ENCODE peak calls at places on chromosome 11, in seven cellular contexts. One of them, this sample, is unnamed.

GRCh38 chr11:111992456-111992855 is 32.8 kb upstream of the DLAT start:
- DNase-seq in stimulated activated CD4-positive, alpha-beta T cell treated with anti-CD3 and anti-CD28 coated beads, TNF-alpha, amount 100 ng/mL, for 48 hours: no peak
- DNase-seq in amniotic epithelial cell: peak
- DNase-seq in fibroblast of lung: no peak
- DNase-seq in activated CD4-positive, alpha-beta T cell treated with anti-CD3 and anti-CD28 coated beads, Interleukin-2, amount 10 ng/mL, durations not matched to agents 7 days and 5 days: no peak
- DNase-seq in LNCaP clone FGC: no peak
- DNase-seq in stromal cell of bone marrow: no peak
- DNase-seq in this sample: no peak

GRCh38 chr11:113373981-113374560 is 13.5 kb upstream of the ANKK1 start:
- DNase-seq in stimulated activated CD4-positive, alpha-beta T cell treated with anti-CD3 and anti-CD28 coated beads, TNF-alpha, amount 100 ng/mL, for 48 hours: no peak
- DNase-seq in amniotic epithelial cell: peak
- DNase-seq in fibroblast of lung: no peak
- DNase-seq in activated CD4-positive, alpha-beta T cell treated with anti-CD3 and anti-CD28 coated beads, Interleukin-2, amount 10 ng/mL, durations not matched to agents 7 days and 5 days: no peak
- DNase-seq in LNCaP clone FGC: no peak
- DNase-seq in stromal cell of bone marrow: no peak
- DNase-seq in this sample: no peak

GRCh38 chr11:44582641-44583352 is 17.3 kb downstream of the CD82 start:
- DNase-seq in stimulated activated CD4-positive, alpha-beta T cell treated with anti-CD3 and anti-CD28 coated beads, TNF-alpha, amount 100 ng/mL, for 48 hours: no peak
- DNase-seq in amniotic epithelial cell: no peak
- DNase-seq in fibroblast of lung: no peak
- DNase-seq in activated CD4-positive, alpha-beta T cell treated with anti-CD3 and anti-CD28 coated beads, Interleukin-2, amount 10 ng/mL, durations not matched to agents 7 days and 5 days: no peak
- DNase-seq in LNCaP clone FGC: no peak
- DNase-seq in stromal cell of bone marrow: no peak
- DNase-seq in this sample: no peak

GRCh38 chr11:75246673-75247350 is 6.2 kb downstream of the TPBGL start:
- DNase-seq in stimulated activated CD4-positive, alpha-beta T cell treated with anti-CD3 and anti-CD28 coated beads, TNF-alpha, amount 100 ng/mL, for 48 hours: no peak
- DNase-seq in amniotic epithelial cell: no peak
- DNase-seq in fibroblast of lung: no peak
- DNase-seq in activated CD4-positive, alpha-beta T cell treated with anti-CD3 and anti-CD28 coated beads, Interleukin-2, amount 10 ng/mL, durations not matched to agents 7 days and 5 days: no peak
- DNase-seq in LNCaP clone FGC: no peak
- DNase-seq in stromal cell of bone marrow: no peak
- DNase-seq in this sample: no peak

GRCh38 chr11:126515501-126515900 is 160.0 kb downstream of the ST3GAL4 start:
- DNase-seq in stimulated activated CD4-positive, alpha-beta T cell treated with anti-CD3 and anti-CD28 coated beads, TNF-alpha, amount 100 ng/mL, for 48 hours: no peak
- DNase-seq in amniotic epithelial cell: no peak
- DNase-seq in fibroblast of lung: no peak
- DNase-seq in activated CD4-positive, alpha-beta T cell treated with anti-CD3 and anti-CD28 coated beads, Interleukin-2, amount 10 ng/mL, durations not matched to agents 7 days and 5 days: no peak
- DNase-seq in LNCaP clone FGC: no peak
- DNase-seq in stromal cell of bone marrow: no peak
- DNase-seq in this sample: no peak

GRCh38 chr11:118358071-118358470 is 1.3 kb upstream of the UBE4A start:
- DNase-seq in stimulated activated CD4-positive, alpha-beta T cell treated with anti-CD3 and anti-CD28 coated beads, TNF-alpha, amount 100 ng/mL, for 48 hours: no peak
- DNase-seq in amniotic epithelial cell: no peak
- DNase-seq in fibroblast of lung: no peak
- DNase-seq in activated CD4-positive, alpha-beta T cell treated with anti-CD3 and anti-CD28 coated beads, Interleukin-2, amount 10 ng/mL, durations not matched to agents 7 days and 5 days: no peak
- DNase-seq in LNCaP clone FGC: no peak
- DNase-seq in stromal cell of bone marrow: no peak
- DNase-seq in this sample: no peak

GRCh38 chr11:44066732-44067131 is 662 bp downstream of the ACCS start:
- DNase-seq in stimulated activated CD4-positive, alpha-beta T cell treated with anti-CD3 and anti-CD28 coated beads, TNF-alpha, amount 100 ng/mL, for 48 hours: no peak
- DNase-seq in amniotic epithelial cell: peak
- DNase-seq in fibroblast of lung: peak
- DNase-seq in activated CD4-positive, alpha-beta T cell treated with anti-CD3 and anti-CD28 coated beads, Interleukin-2, amount 10 ng/mL, durations not matched to agents 7 days and 5 days: no peak
- DNase-seq in LNCaP clone FGC: peak
- DNase-seq in stromal cell of bone marrow: peak
- DNase-seq in this sample: peak

GRCh38 chr11:111571829-111572501 is 30.3 kb upstream of the SIK2 start:
- DNase-seq in stimulated activated CD4-positive, alpha-beta T cell treated with anti-CD3 and anti-CD28 coated beads, TNF-alpha, amount 100 ng/mL, for 48 hours: no peak
- DNase-seq in amniotic epithelial cell: peak
- DNase-seq in fibroblast of lung: peak
- DNase-seq in activated CD4-positive, alpha-beta T cell treated with anti-CD3 and anti-CD28 coated beads, Interleukin-2, amount 10 ng/mL, durations not matched to agents 7 days and 5 days: no peak
- DNase-seq in LNCaP clone FGC: no peak
- DNase-seq in stromal cell of bone marrow: no peak
- DNase-seq in this sample: no peak

GRCh38 chr11:38788591-38788990 is 2190.6 kb upstream of the RAG2 start:
- DNase-seq in stimulated activated CD4-positive, alpha-beta T cell treated with anti-CD3 and anti-CD28 coated beads, TNF-alpha, amount 100 ng/mL, for 48 hours: no peak
- DNase-seq in amniotic epithelial cell: no peak
- DNase-seq in fibroblast of lung: peak
- DNase-seq in activated CD4-positive, alpha-beta T cell treated with anti-CD3 and anti-CD28 coated beads, Interleukin-2, amount 10 ng/mL, durations not matched to agents 7 days and 5 days: no peak
- DNase-seq in LNCaP clone FGC: no peak
- DNase-seq in stromal cell of bone marrow: peak
- DNase-seq in this sample: no peak

GRCh38 chr11:67024410-67024809 is 1.5 kb downstream of the SYT12 start:
- DNase-seq in stimulated activated CD4-positive, alpha-beta T cell treated with anti-CD3 and anti-CD28 coated beads, TNF-alpha, amount 100 ng/mL, for 48 hours: peak
- DNase-seq in amniotic epithelial cell: no peak
- DNase-seq in fibroblast of lung: peak
- DNase-seq in activated CD4-positive, alpha-beta T cell treated with anti-CD3 and anti-CD28 coated beads, Interleukin-2, amount 10 ng/mL, durations not matched to agents 7 days and 5 days: peak
- DNase-seq in LNCaP clone FGC: no peak
- DNase-seq in stromal cell of bone marrow: no peak
- DNase-seq in this sample: no peak

GRCh38 chr11:44939673-44940072 is 11.0 kb downstream of the TP53I11 start:
- DNase-seq in stimulated activated CD4-positive, alpha-beta T cell treated with anti-CD3 and anti-CD28 coated beads, TNF-alpha, amount 100 ng/mL, for 48 hours: no peak
- DNase-seq in amniotic epithelial cell: no peak
- DNase-seq in fibroblast of lung: no peak
- DNase-seq in activated CD4-positive, alpha-beta T cell treated with anti-CD3 and anti-CD28 coated beads, Interleukin-2, amount 10 ng/mL, durations not matched to agents 7 days and 5 days: no peak
- DNase-seq in LNCaP clone FGC: no peak
- DNase-seq in stromal cell of bone marrow: peak
- DNase-seq in this sample: no peak

GRCh38 chr11:7520011-7520942 is 6.5 kb downstream of the PPFIBP2 start:
- DNase-seq in stimulated activated CD4-positive, alpha-beta T cell treated with anti-CD3 and anti-CD28 coated beads, TNF-alpha, amount 100 ng/mL, for 48 hours: no peak
- DNase-seq in amniotic epithelial cell: no peak
- DNase-seq in fibroblast of lung: no peak
- DNase-seq in activated CD4-positive, alpha-beta T cell treated with anti-CD3 and anti-CD28 coated beads, Interleukin-2, amount 10 ng/mL, durations not matched to agents 7 days and 5 days: no peak
- DNase-seq in LNCaP clone FGC: no peak
- DNase-seq in stromal cell of bone marrow: no peak
- DNase-seq in this sample: no peak

GRCh38 chr11:128715691-128716153 is 21.9 kb downstream of the FLI1 start:
- DNase-seq in stimulated activated CD4-positive, alpha-beta T cell treated with anti-CD3 and anti-CD28 coated beads, TNF-alpha, amount 100 ng/mL, for 48 hours: no peak
- DNase-seq in amniotic epithelial cell: peak
- DNase-seq in fibroblast of lung: peak
- DNase-seq in activated CD4-positive, alpha-beta T cell treated with anti-CD3 and anti-CD28 coated beads, Interleukin-2, amount 10 ng/mL, durations not matched to agents 7 days and 5 days: no peak
- DNase-seq in LNCaP clone FGC: no peak
- DNase-seq in stromal cell of bone marrow: peak
- DNase-seq in this sample: peak

GRCh38 chr11:73452726-73453125 is 76.5 kb downstream of the RELT start:
- DNase-seq in stimulated activated CD4-positive, alpha-beta T cell treated with anti-CD3 and anti-CD28 coated beads, TNF-alpha, amount 100 ng/mL, for 48 hours: no peak
- DNase-seq in amniotic epithelial cell: no peak
- DNase-seq in fibroblast of lung: no peak
- DNase-seq in activated CD4-positive, alpha-beta T cell treated with anti-CD3 and anti-CD28 coated beads, Interleukin-2, amount 10 ng/mL, durations not matched to agents 7 days and 5 days: no peak
- DNase-seq in LNCaP clone FGC: no peak
- DNase-seq in stromal cell of bone marrow: no peak
- DNase-seq in this sample: no peak

GRCh38 chr11:60158666-60159065 is 24.2 kb downstream of the MS4A6A start:
- DNase-seq in stimulated activated CD4-positive, alpha-beta T cell treated with anti-CD3 and anti-CD28 coated beads, TNF-alpha, amount 100 ng/mL, for 48 hours: no peak
- DNase-seq in amniotic epithelial cell: no peak
- DNase-seq in fibroblast of lung: no peak
- DNase-seq in activated CD4-positive, alpha-beta T cell treated with anti-CD3 and anti-CD28 coated beads, Interleukin-2, amount 10 ng/mL, durations not matched to agents 7 days and 5 days: no peak
- DNase-seq in LNCaP clone FGC: no peak
- DNase-seq in stromal cell of bone marrow: no peak
- DNase-seq in this sample: no peak

GRCh38 chr11:85170184-85170583 is 457.0 kb downstream of the DLG2 start:
- DNase-seq in stimulated activated CD4-positive, alpha-beta T cell treated with anti-CD3 and anti-CD28 coated beads, TNF-alpha, amount 100 ng/mL, for 48 hours: no peak
- DNase-seq in amniotic epithelial cell: no peak
- DNase-seq in fibroblast of lung: peak
- DNase-seq in activated CD4-positive, alpha-beta T cell treated with anti-CD3 and anti-CD28 coated beads, Interleukin-2, amount 10 ng/mL, durations not matched to agents 7 days and 5 days: no peak
- DNase-seq in LNCaP clone FGC: no peak
- DNase-seq in stromal cell of bone marrow: peak
- DNase-seq in this sample: no peak

GRCh38 chr11:71988050-71988449 is 10.7 kb upstream of the IL18BP start:
- DNase-seq in stimulated activated CD4-positive, alpha-beta T cell treated with anti-CD3 and anti-CD28 coated beads, TNF-alpha, amount 100 ng/mL, for 48 hours: no peak
- DNase-seq in amniotic epithelial cell: peak
- DNase-seq in fibroblast of lung: peak
- DNase-seq in activated CD4-positive, alpha-beta T cell treated with anti-CD3 and anti-CD28 coated beads, Interleukin-2, amount 10 ng/mL, durations not matched to agents 7 days and 5 days: no peak
- DNase-seq in LNCaP clone FGC: no peak
- DNase-seq in stromal cell of bone marrow: peak
- DNase-seq in this sample: peak

GRCh38 chr11:2142300-2142759 is 3.1 kb upstream of the IGF2 start:
- DNase-seq in stimulated activated CD4-positive, alpha-beta T cell treated with anti-CD3 and anti-CD28 coated beads, TNF-alpha, amount 100 ng/mL, for 48 hours: no peak
- DNase-seq in amniotic epithelial cell: peak
- DNase-seq in fibroblast of lung: peak
- DNase-seq in activated CD4-positive, alpha-beta T cell treated with anti-CD3 and anti-CD28 coated beads, Interleukin-2, amount 10 ng/mL, durations not matched to agents 7 days and 5 days: no peak
- DNase-seq in LNCaP clone FGC: no peak
- DNase-seq in stromal cell of bone marrow: peak
- DNase-seq in this sample: no peak

GRCh38 chr11:59182457-59183151 is 10.7 kb downstream of the DTX4 start:
- DNase-seq in stimulated activated CD4-positive, alpha-beta T cell treated with anti-CD3 and anti-CD28 coated beads, TNF-alpha, amount 100 ng/mL, for 48 hours: no peak
- DNase-seq in amniotic epithelial cell: no peak
- DNase-seq in fibroblast of lung: no peak
- DNase-seq in activated CD4-positive, alpha-beta T cell treated with anti-CD3 and anti-CD28 coated beads, Interleukin-2, amount 10 ng/mL, durations not matched to agents 7 days and 5 days: no peak
- DNase-seq in LNCaP clone FGC: no peak
- DNase-seq in stromal cell of bone marrow: no peak
- DNase-seq in this sample: no peak

GRCh38 chr11:30107899-30108298 is 91.1 kb upstream of the KCNA4 start:
- DNase-seq in stimulated activated CD4-positive, alpha-beta T cell treated with anti-CD3 and anti-CD28 coated beads, TNF-alpha, amount 100 ng/mL, for 48 hours: no peak
- DNase-seq in amniotic epithelial cell: peak
- DNase-seq in fibroblast of lung: peak
- DNase-seq in activated CD4-positive, alpha-beta T cell treated with anti-CD3 and anti-CD28 coated beads, Interleukin-2, amount 10 ng/mL, durations not matched to agents 7 days and 5 days: no peak
- DNase-seq in LNCaP clone FGC: no peak
- DNase-seq in stromal cell of bone marrow: peak
- DNase-seq in this sample: peak

GRCh38 chr11:15097411-15097810 is 17.3 kb upstream of the INSC start:
- DNase-seq in stimulated activated CD4-positive, alpha-beta T cell treated with anti-CD3 and anti-CD28 coated beads, TNF-alpha, amount 100 ng/mL, for 48 hours: no peak
- DNase-seq in amniotic epithelial cell: peak
- DNase-seq in fibroblast of lung: no peak
- DNase-seq in activated CD4-positive, alpha-beta T cell treated with anti-CD3 and anti-CD28 coated beads, Interleukin-2, amount 10 ng/mL, durations not matched to agents 7 days and 5 days: no peak
- DNase-seq in LNCaP clone FGC: no peak
- DNase-seq in stromal cell of bone marrow: no peak
- DNase-seq in this sample: no peak

GRCh38 chr11:59754494-59754858 is 700 bp upstream of the STX3 start:
- DNase-seq in stimulated activated CD4-positive, alpha-beta T cell treated with anti-CD3 and anti-CD28 coated beads, TNF-alpha, amount 100 ng/mL, for 48 hours: no peak
- DNase-seq in amniotic epithelial cell: peak
- DNase-seq in fibroblast of lung: peak
- DNase-seq in activated CD4-positive, alpha-beta T cell treated with anti-CD3 and anti-CD28 coated beads, Interleukin-2, amount 10 ng/mL, durations not matched to agents 7 days and 5 days: peak
- DNase-seq in LNCaP clone FGC: no peak
- DNase-seq in stromal cell of bone marrow: no peak
- DNase-seq in this sample: no peak

GRCh38 chr11:110199184-110199981 is 97.0 kb downstream of the RDX start:
- DNase-seq in stimulated activated CD4-positive, alpha-beta T cell treated with anti-CD3 and anti-CD28 coated beads, TNF-alpha, amount 100 ng/mL, for 48 hours: no peak
- DNase-seq in amniotic epithelial cell: peak
- DNase-seq in fibroblast of lung: no peak
- DNase-seq in activated CD4-positive, alpha-beta T cell treated with anti-CD3 and anti-CD28 coated beads, Interleukin-2, amount 10 ng/mL, durations not matched to agents 7 days and 5 days: no peak
- DNase-seq in LNCaP clone FGC: no peak
- DNase-seq in stromal cell of bone marrow: no peak
- DNase-seq in this sample: no peak

GRCh38 chr11:12469451-12469850 is 92.1 kb downstream of the PARVA start:
- DNase-seq in stimulated activated CD4-positive, alpha-beta T cell treated with anti-CD3 and anti-CD28 coated beads, TNF-alpha, amount 100 ng/mL, for 48 hours: no peak
- DNase-seq in amniotic epithelial cell: no peak
- DNase-seq in fibroblast of lung: peak
- DNase-seq in activated CD4-positive, alpha-beta T cell treated with anti-CD3 and anti-CD28 coated beads, Interleukin-2, amount 10 ng/mL, durations not matched to agents 7 days and 5 days: no peak
- DNase-seq in LNCaP clone FGC: no peak
- DNase-seq in stromal cell of bone marrow: peak
- DNase-seq in this sample: peak

GRCh38 chr11:119223856-119224255 is 17.7 kb downstream of the CBL start:
- DNase-seq in stimulated activated CD4-positive, alpha-beta T cell treated with anti-CD3 and anti-CD28 coated beads, TNF-alpha, amount 100 ng/mL, for 48 hours: no peak
- DNase-seq in amniotic epithelial cell: peak
- DNase-seq in fibroblast of lung: peak
- DNase-seq in activated CD4-positive, alpha-beta T cell treated with anti-CD3 and anti-CD28 coated beads, Interleukin-2, amount 10 ng/mL, durations not matched to agents 7 days and 5 days: no peak
- DNase-seq in LNCaP clone FGC: no peak
- DNase-seq in stromal cell of bone marrow: no peak
- DNase-seq in this sample: no peak

GRCh38 chr11:121802542-121802941 is 313.5 kb downstream of the BLID start:
- DNase-seq in stimulated activated CD4-positive, alpha-beta T cell treated with anti-CD3 and anti-CD28 coated beads, TNF-alpha, amount 100 ng/mL, for 48 hours: no peak
- DNase-seq in amniotic epithelial cell: no peak
- DNase-seq in fibroblast of lung: no peak
- DNase-seq in activated CD4-positive, alpha-beta T cell treated with anti-CD3 and anti-CD28 coated beads, Interleukin-2, amount 10 ng/mL, durations not matched to agents 7 days and 5 days: no peak
- DNase-seq in LNCaP clone FGC: no peak
- DNase-seq in stromal cell of bone marrow: no peak
- DNase-seq in this sample: no peak

GRCh38 chr11:94129505-94130335 is 1.1 kb downstream of the PANX1 start:
- DNase-seq in stimulated activated CD4-positive, alpha-beta T cell treated with anti-CD3 and anti-CD28 coated beads, TNF-alpha, amount 100 ng/mL, for 48 hours: no peak
- DNase-seq in amniotic epithelial cell: peak
- DNase-seq in fibroblast of lung: no peak
- DNase-seq in activated CD4-positive, alpha-beta T cell treated with anti-CD3 and anti-CD28 coated beads, Interleukin-2, amount 10 ng/mL, durations not matched to agents 7 days and 5 days: peak
- DNase-seq in LNCaP clone FGC: no peak
- DNase-seq in stromal cell of bone marrow: no peak
- DNase-seq in this sample: no peak

GRCh38 chr11:1548221-1549070 is 23.6 kb downstream of the DUSP8 start:
- DNase-seq in stimulated activated CD4-positive, alpha-beta T cell treated with anti-CD3 and anti-CD28 coated beads, TNF-alpha, amount 100 ng/mL, for 48 hours: no peak
- DNase-seq in amniotic epithelial cell: peak
- DNase-seq in fibroblast of lung: peak
- DNase-seq in activated CD4-positive, alpha-beta T cell treated with anti-CD3 and anti-CD28 coated beads, Interleukin-2, amount 10 ng/mL, durations not matched to agents 7 days and 5 days: no peak
- DNase-seq in LNCaP clone FGC: peak
- DNase-seq in stromal cell of bone marrow: peak
- DNase-seq in this sample: no peak

GRCh38 chr11:19769820-19770219 is 57.2 kb downstream of the NAV2 start:
- DNase-seq in stimulated activated CD4-positive, alpha-beta T cell treated with anti-CD3 and anti-CD28 coated beads, TNF-alpha, amount 100 ng/mL, for 48 hours: no peak
- DNase-seq in amniotic epithelial cell: peak
- DNase-seq in fibroblast of lung: peak
- DNase-seq in activated CD4-positive, alpha-beta T cell treated with anti-CD3 and anti-CD28 coated beads, Interleukin-2, amount 10 ng/mL, durations not matched to agents 7 days and 5 days: no peak
- DNase-seq in LNCaP clone FGC: no peak
- DNase-seq in stromal cell of bone marrow: peak
- DNase-seq in this sample: peak

GRCh38 chr11:118916842-118917388 is 8.8 kb downstream of the BCL9L start:
- DNase-seq in stimulated activated CD4-positive, alpha-beta T cell treated with anti-CD3 and anti-CD28 coated beads, TNF-alpha, amount 100 ng/mL, for 48 hours: no peak
- DNase-seq in amniotic epithelial cell: peak
- DNase-seq in fibroblast of lung: peak
- DNase-seq in activated CD4-positive, alpha-beta T cell treated with anti-CD3 and anti-CD28 coated beads, Interleukin-2, amount 10 ng/mL, durations not matched to agents 7 days and 5 days: no peak
- DNase-seq in LNCaP clone FGC: peak
- DNase-seq in stromal cell of bone marrow: peak
- DNase-seq in this sample: no peak

GRCh38 chr11:2549876-2550605 is 105.2 kb downstream of the KCNQ1 start:
- DNase-seq in stimulated activated CD4-positive, alpha-beta T cell treated with anti-CD3 and anti-CD28 coated beads, TNF-alpha, amount 100 ng/mL, for 48 hours: no peak
- DNase-seq in amniotic epithelial cell: no peak
- DNase-seq in fibroblast of lung: no peak
- DNase-seq in activated CD4-positive, alpha-beta T cell treated with anti-CD3 and anti-CD28 coated beads, Interleukin-2, amount 10 ng/mL, durations not matched to agents 7 days and 5 days: no peak
- DNase-seq in LNCaP clone FGC: no peak
- DNase-seq in stromal cell of bone marrow: no peak
- DNase-seq in this sample: no peak

GRCh38 chr11:29449280-29450074 is 567.4 kb downstream of the KCNA4 start:
- DNase-seq in stimulated activated CD4-positive, alpha-beta T cell treated with anti-CD3 and anti-CD28 coated beads, TNF-alpha, amount 100 ng/mL, for 48 hours: no peak
- DNase-seq in amniotic epithelial cell: peak
- DNase-seq in fibroblast of lung: peak
- DNase-seq in activated CD4-positive, alpha-beta T cell treated with anti-CD3 and anti-CD28 coated beads, Interleukin-2, amount 10 ng/mL, durations not matched to agents 7 days and 5 days: no peak
- DNase-seq in LNCaP clone FGC: no peak
- DNase-seq in stromal cell of bone marrow: peak
- DNase-seq in this sample: peak